ENCODE peak calls at places on chromosome 18, in four cellular contexts. F is NCI-H187, N is mucosa of gallbladder, K is cerebellum. Q is an unnamed sample.
A peak's percentile ranks its signal among the peaks of the same experiment; 100 is the strongest.

GRCh38 chr18:54926593-54927297 is 32.5 kb downstream of the CCDC68 start:
- DNase-seq in K (no peak), N (no peak), F (no peak), Q (no peak)

GRCh38 chr18:29147944-29148343 is 971.0 kb upstream of the CDH2 start:
- DNase-seq in F (no peak), N (no peak), K (no peak), Q (peak; percentile 34)

GRCh38 chr18:75926811-75927210 is 499.3 kb upstream of the SMIM21 start:
- DNase-seq in K (no peak), N (no peak), F (no peak), Q (no peak)

GRCh38 chr18:32674491-32674890 is 98.3 kb downstream of the KLHL14 start:
- DNase-seq in K (no peak), N (no peak), F (no peak), Q (no peak)

GRCh38 chr18:55419132-55419938 is 168.7 kb downstream of the TCF4 start:
- DNase-seq in N (no peak), F (no peak), K (no peak), Q (no peak)

GRCh38 chr18:45449761-45450227 is 165.5 kb upstream of the SLC14A2 start:
- DNase-seq in N (peak; percentile 18), F (peak; percentile 56), K (peak; percentile 70), Q (no peak)

GRCh38 chr18:37305084-37305483 is 260.5 kb downstream of the CELF4 start:
- DNase-seq in K (no peak), F (no peak), N (no peak), Q (no peak)

GRCh38 chr18:3360211-3360610 is 89.8 kb upstream of the TGIF1 start:
- DNase-seq in K (no peak), N (no peak), F (no peak), Q (no peak)

GRCh38 chr18:48000701-48001100 is 70.2 kb upstream of the SMAD2 start:
- DNase-seq in N (no peak), K (no peak), F (no peak), Q (no peak)

GRCh38 chr18:61690418-61691138 is 202.2 kb downstream of the RNF152 start:
- DNase-seq in K (no peak), F (no peak), N (peak; percentile 72), Q (no peak)

GRCh38 chr18:12479982-12480381 is 72.3 kb downstream of the PRELID3A start:
- DNase-seq in K (no peak), N (no peak), F (no peak), Q (no peak)

GRCh38 chr18:525066-525797 is 24.7 kb upstream of the COLEC12 start:
- DNase-seq in F (no peak), N (no peak), K (no peak), Q (peak; percentile 77)

GRCh38 chr18:63169853-63170252 is 149.7 kb downstream of the BCL2 start:
- DNase-seq in N (no peak), F (no peak), K (no peak), Q (no peak)

GRCh38 chr18:9418047-9418690 is 57.1 kb upstream of the RALBP1 start:
- DNase-seq in F (no peak), K (no peak), N (no peak), Q (no peak)

GRCh38 chr18:37471619-37472018 is 94.0 kb downstream of the CELF4 start:
- DNase-seq in F (no peak), N (no peak), K (no peak), Q (no peak)

GRCh38 chr18:1177232-1177631 is 272.6 kb downstream of the ADCYAP1 start:
- DNase-seq in F (no peak), K (no peak), N (no peak), Q (no peak)

GRCh38 chr18:13573750-13574149 is 152.6 kb downstream of the FAM210A start:
- DNase-seq in F (no peak), K (no peak), N (no peak), Q (no peak)

GRCh38 chr18:1914489-1914888 is 656.8 kb downstream of the METTL4 start:
- DNase-seq in F (no peak), K (no peak), N (no peak), Q (no peak)

GRCh38 chr18:63575680-63576079 is 11.5 kb upstream of the SERPINB13 start:
- DNase-seq in F (no peak), K (no peak), N (no peak), Q (no peak)

GRCh38 chr18:63433349-63433866 is 11.1 kb upstream of the VPS4B start:
- DNase-seq in N (no peak), F (no peak), K (no peak), Q (no peak)

GRCh38 chr18:62425465-62426190 is 97.2 kb upstream of the ZCCHC2 start:
- DNase-seq in K (peak; percentile 82), F (peak; percentile 33), N (peak; percentile 92), Q (peak; percentile 81)

GRCh38 chr18:6482198-6482977 is 67.7 kb upstream of the L3MBTL4 start:
- DNase-seq in N (peak; percentile 62), K (no peak), F (no peak), Q (peak; percentile 96)

GRCh38 chr18:63205791-63206252 is 113.7 kb downstream of the BCL2 start:
- DNase-seq in N (no peak), K (no peak), F (no peak), Q (no peak)

Q was measured in SJSA1.